ENCODE peak calls at places on chromosomes 3 and 15, in four cellular contexts. G is K562, H is sigmoid colon, K is endothelial cell of umbilical vein. W is an unnamed sample.

GRCh38 chr3:150149651-150150051 is 179.0 kb upstream of the PFN2 start:
- DNase-seq in G (no peak), H (no peak), K (no peak), W (no peak)

GRCh38 chr15:63077952-63078351 is 35.4 kb downstream of the TPM1 start:
- DNase-seq in G (no peak), H (no peak), K (no peak), W (no peak)

GRCh38 chr3:107913671-107914070 is 177.2 kb downstream of the CD47 start:
- DNase-seq in G (no peak), H (no peak), K (no peak), W (no peak)

GRCh38 chr15:59245583-59245982 is 38.9 kb downstream of the LDHAL6B start:
- DNase-seq in G (no peak), H (no peak), K (no peak), W (no peak)

GRCh38 chr3:4633078-4634004 is 140.2 kb downstream of the ITPR1 start:
- DNase-seq in G (peak; percentile 69), H (no peak), K (peak; percentile 72), W (peak; percentile 35)

GRCh38 chr3:187403768-187404270 is 35.6 kb downstream of the RTP4 start:
- DNase-seq in G (no peak), H (no peak), K (peak; percentile 88), W (no peak)

GRCh38 chr3:160402249-160403027 is 3.0 kb downstream of the SMC4 start:
- DNase-seq in G (no peak), H (no peak), K (peak; percentile 65), W (no peak)

GRCh38 chr3:142777927-142778326 is 54.1 kb downstream of the TRPC1 start:
- DNase-seq in G (no peak), H (no peak), K (no peak), W (no peak)

GRCh38 chr15:90618330-90619136 is 88.8 kb downstream of the CRTC3 start:
- DNase-seq in G (no peak), H (no peak), K (no peak), W (no peak)

GRCh38 chr15:86502313-86502712 is 422.6 kb downstream of the AGBL1 start:
- DNase-seq in G (no peak), H (no peak), K (no peak), W (no peak)

GRCh38 chr3:62188547-62189375 is 184.6 kb downstream of the FEZF2 start:
- DNase-seq in G (peak; percentile 61), H (peak; percentile 88), K (peak; percentile 80), W (no peak)

GRCh38 chr3:117526485-117527079 is 817.0 kb downstream of the TUSC7 start:
- DNase-seq in G (peak; percentile 2), H (no peak), K (peak; percentile 40), W (peak; percentile 20)

GRCh38 chr3:4355401-4356224 is 52.4 kb downstream of the SETMAR start:
- DNase-seq in G (no peak), H (no peak), K (peak; percentile 79), W (no peak)

GRCh38 chr3:141444586-141445285 is 42.1 kb upstream of the RASA2 start:
- DNase-seq in G (no peak), H (no peak), K (no peak), W (no peak)

GRCh38 chr15:32905481-32905880 is 187.7 kb downstream of the GREM1 start:
- DNase-seq in G (no peak), H (no peak), K (no peak), W (no peak)

GRCh38 chr3:127418560-127419099 is 130.8 kb upstream of the PRR20G start:
- DNase-seq in G (no peak), H (no peak), K (no peak), W (no peak)

GRCh38 chr3:48015451-48016182 is 599 bp downstream of the MAP4 start:
- DNase-seq in G (no peak), H (no peak), K (no peak), W (no peak)

GRCh38 chr3:188749010-188749617 is 422.7 kb upstream of the TPRG1 start:
- DNase-seq in G (peak; percentile 4), H (no peak), K (peak; percentile 9), W (no peak)

GRCh38 chr15:57410373-57410772 is 34.1 kb downstream of the CGNL1 start:
- DNase-seq in G (no peak), H (no peak), K (no peak), W (no peak)
- H3K4me3 ChIP-seq in G (no peak overlapping the region), H (no peak overlapping the region), K (no peak overlapping the region), W (no peak overlapping the region)

DNA sequence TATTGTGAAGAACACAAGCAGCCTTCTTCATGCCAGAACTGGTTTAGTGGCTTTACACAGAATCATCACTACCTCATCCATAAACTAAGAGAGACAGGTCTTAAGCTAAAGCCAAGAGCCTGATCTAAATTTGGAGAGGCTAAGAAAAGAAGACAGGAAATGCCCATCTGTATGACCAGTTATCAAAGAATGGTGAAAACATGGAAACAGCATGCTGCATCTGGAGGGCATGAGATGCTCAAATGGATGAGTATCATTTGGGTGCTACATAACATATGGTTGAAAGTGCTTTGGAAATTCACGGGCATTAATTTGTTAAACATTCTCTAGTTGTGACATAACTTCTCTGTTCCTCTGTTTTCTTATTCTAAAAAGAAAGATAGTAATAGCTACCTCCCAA is 112.5 kb downstream of the CPNE4 start:
- DNase-seq in G (no peak), H (no peak), K (no peak), W (no peak)
- TF ChIP-seq POLR2AphosphoS5 in G (no peak), H (no peak), K (no peak), W (no peak)

DNA sequence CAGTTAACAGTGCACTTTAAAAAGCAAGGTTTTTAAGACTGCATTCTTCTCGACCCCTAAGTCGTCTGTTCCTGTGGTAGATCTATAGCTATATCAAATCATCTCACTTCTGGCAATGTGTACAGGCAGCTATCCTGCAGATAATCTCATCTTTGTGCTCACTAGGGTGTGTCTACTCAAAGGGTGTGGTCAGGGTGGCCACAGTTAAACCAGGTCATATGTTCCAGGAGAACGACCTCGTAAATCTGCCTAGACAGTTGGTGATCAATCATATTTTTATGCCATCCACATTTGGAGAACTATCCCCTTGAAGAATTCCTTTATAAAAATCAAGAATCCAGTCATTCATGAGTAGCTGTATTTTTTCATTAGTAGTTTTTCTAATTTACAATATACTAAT is 3.0 kb downstream of the VEPH1 start:
- DNase-seq in G (no peak), H (no peak), K (no peak), W (no peak)
- H3K4me3 ChIP-seq in G (no peak overlapping the region), H (no peak overlapping the region), K (no peak overlapping the region), W (no peak overlapping the region)

DNA sequence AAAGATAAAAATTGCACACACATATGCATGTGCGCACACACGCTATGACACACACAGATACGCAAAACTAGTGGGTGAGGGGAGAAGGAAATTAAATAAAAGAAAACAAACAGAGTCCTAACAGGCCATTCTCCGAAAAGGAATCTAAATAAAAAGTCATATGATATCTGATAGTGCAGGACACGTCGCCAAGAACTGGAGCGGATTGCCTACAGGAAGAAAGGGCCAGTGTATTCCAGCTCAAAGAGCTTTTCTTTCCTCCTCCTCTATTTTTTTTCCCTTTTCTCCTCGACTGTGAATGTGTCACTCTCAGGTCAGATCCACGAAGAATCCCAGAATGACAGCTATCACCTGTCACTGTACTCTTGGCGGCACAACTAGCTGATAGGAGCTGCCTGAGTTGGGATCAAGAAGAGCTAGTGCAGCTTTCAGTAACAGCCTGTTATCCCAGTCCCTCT is 157.8 kb downstream of the TIGIT start:
- DNase-seq in G (no peak), H (no peak), K (peak; percentile 66), W (no peak)
- TF ChIP-seq POLR2AphosphoS5 in G (no peak), H (peak; percentile 26), K (no peak), W (no peak)

GRCh38 chr15:94266000-94266399 is 34.6 kb downstream of the MCTP2 start:
- DNase-seq in G (no peak), H (no peak), K (no peak), W (no peak)

GRCh38 chr15:94266789-94267188 is 35.4 kb downstream of the MCTP2 start:
- DNase-seq in G (no peak), H (no peak), K (no peak), W (no peak)

GRCh38 chr15:94265009-94265408 is 33.6 kb downstream of the MCTP2 start:
- DNase-seq in G (no peak), H (no peak), K (no peak), W (no peak)

GRCh38 chr15:94262201-94262600 is 30.8 kb downstream of the MCTP2 start:
- DNase-seq in G (no peak), H (no peak), K (no peak), W (no peak)

GRCh38 chr15:94263341-94264273 is 32.2 kb downstream of the MCTP2 start:
- DNase-seq in G (no peak), H (no peak), K (no peak), W (no peak)
- H3K4me3 ChIP-seq in G (no peak overlapping the region), H (no peak overlapping the region), K (no peak overlapping the region), W (peak overlapping the region; percentile 27)

GRCh38 chr3:55436644-55437043 is 50.5 kb downstream of the WNT5A start:
- DNase-seq in G (no peak), H (no peak), K (no peak), W (no peak)

GRCh38 chr3:55443346-55443745 is 43.8 kb downstream of the WNT5A start:
- DNase-seq in G (no peak), H (no peak), K (no peak), W (no peak)

GRCh38 chr3:55440406-55440708 is 46.7 kb downstream of the WNT5A start:
- DNase-seq in G (no peak), H (no peak), K (no peak), W (no peak)

GRCh38 chr3:55441499-55441898 is 45.6 kb downstream of the WNT5A start:
- DNase-seq in G (no peak), H (no peak), K (no peak), W (no peak)

GRCh38 chr3:55439657-55440405 is 47.3 kb downstream of the WNT5A start:
- DNase-seq in G (no peak), H (no peak), K (no peak), W (no peak)
- TF ChIP-seq POLR2AphosphoS5 in G (no peak), H (no peak), K (no peak), W (no peak)

DNA sequence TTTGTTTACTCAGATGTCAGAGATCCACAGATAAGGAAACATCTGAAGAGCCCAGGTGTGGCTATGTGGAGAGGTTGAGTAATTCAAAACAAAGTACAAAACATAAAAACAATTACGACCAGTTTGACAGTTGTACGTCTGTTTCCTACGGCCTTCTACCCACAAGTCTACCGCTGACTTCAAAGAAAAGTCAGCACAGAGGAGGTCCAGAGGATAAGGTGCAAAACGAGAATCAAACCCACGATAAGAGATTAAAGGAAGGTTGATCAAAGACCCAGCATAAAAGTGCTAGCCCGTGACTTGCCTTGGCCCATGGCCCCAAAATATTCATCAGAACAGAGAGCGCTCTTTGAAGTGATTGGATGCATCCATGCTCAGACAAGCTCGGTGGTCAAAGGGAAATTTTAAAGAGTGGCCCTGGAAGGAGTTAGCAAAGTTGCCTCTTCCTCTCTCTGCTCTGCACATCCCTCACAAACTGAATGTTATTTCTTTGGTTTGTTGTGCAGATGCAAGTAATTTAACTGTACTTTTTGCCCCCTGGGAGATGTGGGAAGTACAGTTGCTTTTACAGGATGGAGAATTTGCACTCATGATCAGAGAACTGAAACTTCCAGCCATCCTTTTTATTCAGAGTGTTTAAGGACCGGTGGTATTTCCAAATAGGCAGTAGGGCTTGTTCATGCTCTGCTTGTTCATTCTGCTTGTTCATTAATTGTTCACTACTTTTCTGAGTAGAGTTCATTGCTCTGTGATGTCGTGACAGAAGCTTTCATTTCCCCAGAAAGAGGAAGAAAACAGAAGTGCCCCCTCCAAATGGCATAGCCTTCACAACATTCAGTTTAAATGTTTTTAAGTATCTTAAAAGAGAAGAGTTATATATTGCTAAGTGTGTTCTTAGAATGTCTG is 31.1 kb downstream of the MME start:
- DNase-seq in G (no peak), H (no peak), K (no peak), W (no peak)
- H3K4me3 ChIP-seq in G (no peak overlapping the region), H (no peak overlapping the region), K (no peak overlapping the region), W (no peak overlapping the region)